ENCODE peak calls at places on chromosomes 6 and 20, in nine cellular contexts. One of them, this sample, is unnamed. For H3K4me1, the result is how much of the 10 kb centered on the place peaks cover.

GRCh38 chr6:158543606-158544185 is 16.2 kb upstream of the TMEM181 start:
- DNase-seq in ovary: no peak
- DNase-seq in PC-9: no peak
- DNase-seq in thoracic aorta: no peak
- DNase-seq in CD8-positive, alpha-beta T cell: no peak
- DNase-seq in mammary epithelial cell: no peak
- DNase-seq in IMR-90: no peak
- DNase-seq in CD4-positive, CD25-positive, alpha-beta regulatory T cell: no peak
- DNase-seq in neuronal stem cell: no peak
- DNase-seq in this sample: no peak

GRCh38 chr6:13004610-13005009 is 288.0 kb downstream of the PHACTR1 start:
- DNase-seq in PC-9: no peak
- DNase-seq in IMR-90: no peak
- DNase-seq in ovary: no peak
- DNase-seq in neuronal stem cell: no peak
- DNase-seq in CD8-positive, alpha-beta T cell: no peak
- DNase-seq in mammary epithelial cell: no peak
- DNase-seq in CD4-positive, CD25-positive, alpha-beta regulatory T cell: no peak
- DNase-seq in thoracic aorta: no peak
- DNase-seq in this sample: no peak

GRCh38 chr6:437042-437402 is 45.5 kb downstream of the IRF4 start:
- DNase-seq in thoracic aorta: no peak
- DNase-seq in PC-9: no peak
- DNase-seq in ovary: no peak
- DNase-seq in mammary epithelial cell: no peak
- DNase-seq in CD8-positive, alpha-beta T cell: no peak
- DNase-seq in IMR-90: peak
- DNase-seq in neuronal stem cell: no peak
- DNase-seq in CD4-positive, CD25-positive, alpha-beta regulatory T cell: no peak
- DNase-seq in this sample: no peak

GRCh38 chr6:87078983-87079616 is 15.8 kb downstream of the CGA start:
- DNase-seq in ovary: peak
- DNase-seq in CD4-positive, CD25-positive, alpha-beta regulatory T cell: peak
- DNase-seq in CD8-positive, alpha-beta T cell: peak
- DNase-seq in neuronal stem cell: peak
- DNase-seq in mammary epithelial cell: peak
- DNase-seq in PC-9: peak
- DNase-seq in thoracic aorta: peak
- DNase-seq in IMR-90: peak
- DNase-seq in this sample: peak

GRCh38 chr6:26056583-26057350 is 30.5 kb upstream of the HFE start:
- DNase-seq in neuronal stem cell: no peak
- DNase-seq in thoracic aorta: no peak
- DNase-seq in CD4-positive, CD25-positive, alpha-beta regulatory T cell: peak
- DNase-seq in mammary epithelial cell: peak
- DNase-seq in IMR-90: peak
- DNase-seq in ovary: peak
- DNase-seq in CD8-positive, alpha-beta T cell: no peak
- DNase-seq in PC-9: peak
- DNase-seq in this sample: peak

GRCh38 chr6:122063761-122064160 is 335.7 kb upstream of the HSF2 start:
- DNase-seq in CD8-positive, alpha-beta T cell: no peak
- DNase-seq in PC-9: no peak
- DNase-seq in IMR-90: no peak
- DNase-seq in mammary epithelial cell: no peak
- DNase-seq in ovary: no peak
- DNase-seq in neuronal stem cell: no peak
- DNase-seq in CD4-positive, CD25-positive, alpha-beta regulatory T cell: no peak
- DNase-seq in thoracic aorta: no peak
- DNase-seq in this sample: no peak

GRCh38 chr20:54645445-54646155 is 170.2 kb downstream of the DOK5 start:
- DNase-seq in CD8-positive, alpha-beta T cell: no peak
- DNase-seq in neuronal stem cell: no peak
- DNase-seq in PC-9: no peak
- DNase-seq in IMR-90: no peak
- DNase-seq in thoracic aorta: no peak
- DNase-seq in CD4-positive, CD25-positive, alpha-beta regulatory T cell: no peak
- DNase-seq in mammary epithelial cell: no peak
- DNase-seq in ovary: no peak
- DNase-seq in this sample: no peak

GRCh38 chr6:159633196-159633595 is 59.8 kb downstream of the SOD2 start:
- DNase-seq in ovary: no peak
- DNase-seq in neuronal stem cell: no peak
- DNase-seq in thoracic aorta: no peak
- DNase-seq in PC-9: no peak
- DNase-seq in IMR-90: peak
- DNase-seq in mammary epithelial cell: no peak
- DNase-seq in CD4-positive, CD25-positive, alpha-beta regulatory T cell: peak
- DNase-seq in CD8-positive, alpha-beta T cell: no peak
- DNase-seq in this sample: no peak

GRCh38 chr6:74343804-74344203 is 647.8 kb downstream of the CD109 start:
- DNase-seq in CD4-positive, CD25-positive, alpha-beta regulatory T cell: no peak
- DNase-seq in IMR-90: no peak
- DNase-seq in mammary epithelial cell: no peak
- DNase-seq in CD8-positive, alpha-beta T cell: no peak
- DNase-seq in thoracic aorta: no peak
- DNase-seq in PC-9: no peak
- DNase-seq in neuronal stem cell: no peak
- DNase-seq in ovary: no peak
- DNase-seq in this sample: no peak

GRCh38 chr6:66731310-66731709 is 1024.3 kb upstream of the EYS start:
- DNase-seq in thoracic aorta: no peak
- DNase-seq in mammary epithelial cell: no peak
- DNase-seq in neuronal stem cell: no peak
- DNase-seq in CD4-positive, CD25-positive, alpha-beta regulatory T cell: no peak
- DNase-seq in IMR-90: no peak
- DNase-seq in PC-9: no peak
- DNase-seq in CD8-positive, alpha-beta T cell: no peak
- DNase-seq in ovary: no peak
- DNase-seq in this sample: no peak

DNA sequence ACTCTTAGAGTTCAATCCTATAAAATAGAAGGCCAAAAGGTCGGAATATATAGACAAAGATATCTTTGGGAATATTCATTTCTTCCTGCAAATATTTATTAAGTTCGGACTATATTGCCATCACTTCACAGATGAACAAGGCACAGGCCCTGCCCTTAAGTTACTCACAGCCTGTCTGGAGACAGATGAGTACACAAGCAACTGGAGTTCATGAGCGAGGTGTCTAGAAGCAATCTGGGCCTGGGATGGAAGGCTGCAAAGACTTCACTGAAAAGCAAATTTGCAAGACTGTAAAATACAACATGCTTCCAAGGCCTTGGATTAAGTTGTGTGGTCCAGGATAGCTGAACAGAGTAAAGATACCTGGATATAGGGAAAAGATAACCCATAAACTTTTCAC is 56.7 kb upstream of the CEP85L start:
- DNase-seq in CD4-positive, CD25-positive, alpha-beta regulatory T cell: peak
- DNase-seq in mammary epithelial cell: no peak
- DNase-seq in thoracic aorta: no peak
- DNase-seq in CD8-positive, alpha-beta T cell: no peak
- DNase-seq in neuronal stem cell: no peak
- DNase-seq in ovary: no peak
- DNase-seq in IMR-90: peak
- DNase-seq in PC-9: no peak
- DNase-seq in this sample: no peak
- H3K4me1 ChIP-seq in CD4-positive, CD25-positive, alpha-beta regulatory T cell: half or more
- H3K4me1 ChIP-seq in mammary epithelial cell: under half
- H3K4me1 ChIP-seq in thoracic aorta: under half
- H3K4me1 ChIP-seq in CD8-positive, alpha-beta T cell: half or more
- H3K4me1 ChIP-seq in neuronal stem cell: under half
- H3K4me1 ChIP-seq in ovary: under half
- H3K4me1 ChIP-seq in IMR-90: under half
- H3K4me1 ChIP-seq in PC-9: half or more
- H3K4me1 ChIP-seq in this sample: under half

GRCh38 chr6:132101550-132101949 is 150.4 kb upstream of the CCN2 start:
- DNase-seq in neuronal stem cell: no peak
- DNase-seq in ovary: no peak
- DNase-seq in IMR-90: no peak
- DNase-seq in thoracic aorta: no peak
- DNase-seq in CD4-positive, CD25-positive, alpha-beta regulatory T cell: no peak
- DNase-seq in mammary epithelial cell: no peak
- DNase-seq in PC-9: no peak
- DNase-seq in CD8-positive, alpha-beta T cell: no peak
- DNase-seq in this sample: no peak
- H3K4me1 ChIP-seq in neuronal stem cell: under half
- H3K4me1 ChIP-seq in ovary: under half
- H3K4me1 ChIP-seq in IMR-90: under half
- H3K4me1 ChIP-seq in thoracic aorta: under half
- H3K4me1 ChIP-seq in CD4-positive, CD25-positive, alpha-beta regulatory T cell: under half
- H3K4me1 ChIP-seq in mammary epithelial cell: under half
- H3K4me1 ChIP-seq in PC-9: under half
- H3K4me1 ChIP-seq in CD8-positive, alpha-beta T cell: under half
- H3K4me1 ChIP-seq in this sample: under half

GRCh38 chr6:15344186-15344506 is 98.3 kb downstream of the JARID2 start:
- DNase-seq in IMR-90: no peak
- DNase-seq in ovary: no peak
- DNase-seq in CD8-positive, alpha-beta T cell: no peak
- DNase-seq in PC-9: no peak
- DNase-seq in CD4-positive, CD25-positive, alpha-beta regulatory T cell: no peak
- DNase-seq in neuronal stem cell: no peak
- DNase-seq in mammary epithelial cell: no peak
- DNase-seq in thoracic aorta: no peak
- DNase-seq in this sample: no peak
- H3K4me1 ChIP-seq in IMR-90: under half
- H3K4me1 ChIP-seq in ovary: under half
- H3K4me1 ChIP-seq in CD8-positive, alpha-beta T cell: half or more
- H3K4me1 ChIP-seq in PC-9: under half
- H3K4me1 ChIP-seq in CD4-positive, CD25-positive, alpha-beta regulatory T cell: under half
- H3K4me1 ChIP-seq in neuronal stem cell: under half
- H3K4me1 ChIP-seq in mammary epithelial cell: under half
- H3K4me1 ChIP-seq in thoracic aorta: under half
- H3K4me1 ChIP-seq in this sample: under half

GRCh38 chr6:107620736-107621135 is 130.8 kb downstream of the SOBP start:
- DNase-seq in PC-9: peak
- DNase-seq in ovary: no peak
- DNase-seq in neuronal stem cell: no peak
- DNase-seq in mammary epithelial cell: no peak
- DNase-seq in CD8-positive, alpha-beta T cell: no peak
- DNase-seq in CD4-positive, CD25-positive, alpha-beta regulatory T cell: no peak
- DNase-seq in IMR-90: peak
- DNase-seq in thoracic aorta: no peak
- DNase-seq in this sample: no peak

GRCh38 chr6:107624541-107624940 is 134.6 kb downstream of the SOBP start:
- DNase-seq in neuronal stem cell: no peak
- DNase-seq in thoracic aorta: no peak
- DNase-seq in IMR-90: peak
- DNase-seq in PC-9: peak
- DNase-seq in CD4-positive, CD25-positive, alpha-beta regulatory T cell: no peak
- DNase-seq in ovary: no peak
- DNase-seq in mammary epithelial cell: peak
- DNase-seq in CD8-positive, alpha-beta T cell: no peak
- DNase-seq in this sample: no peak

GRCh38 chr6:107624050-107624449 is 134.1 kb downstream of the SOBP start:
- DNase-seq in mammary epithelial cell: no peak
- DNase-seq in IMR-90: no peak
- DNase-seq in CD8-positive, alpha-beta T cell: no peak
- DNase-seq in thoracic aorta: no peak
- DNase-seq in CD4-positive, CD25-positive, alpha-beta regulatory T cell: no peak
- DNase-seq in ovary: no peak
- DNase-seq in neuronal stem cell: no peak
- DNase-seq in PC-9: peak
- DNase-seq in this sample: no peak

GRCh38 chr6:107621216-107621940 is 131.5 kb downstream of the SOBP start:
- DNase-seq in IMR-90: no peak
- DNase-seq in CD4-positive, CD25-positive, alpha-beta regulatory T cell: no peak
- DNase-seq in CD8-positive, alpha-beta T cell: no peak
- DNase-seq in ovary: no peak
- DNase-seq in neuronal stem cell: no peak
- DNase-seq in PC-9: peak
- DNase-seq in mammary epithelial cell: no peak
- DNase-seq in thoracic aorta: no peak
- DNase-seq in this sample: no peak

DNA sequence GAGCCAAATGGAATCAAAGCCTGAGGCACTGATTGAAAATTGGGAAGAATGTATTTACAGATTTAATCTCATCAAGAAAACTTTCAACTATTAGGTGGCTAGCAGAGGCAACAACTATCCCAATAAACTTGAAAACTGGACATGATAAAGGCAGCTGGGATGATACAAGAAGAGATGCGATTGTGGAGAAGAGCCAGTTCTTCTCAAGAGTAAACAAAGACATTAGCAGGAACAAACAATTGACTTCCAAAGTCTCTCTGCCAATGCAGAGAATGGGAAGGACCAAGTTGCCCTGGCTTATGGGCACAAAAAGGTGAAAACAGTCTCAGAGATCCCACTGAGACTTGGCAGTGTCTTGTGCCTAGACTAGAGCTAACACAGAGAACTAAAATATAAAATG is 132.4 kb downstream of the SOBP start:
- DNase-seq in mammary epithelial cell: no peak
- DNase-seq in CD4-positive, CD25-positive, alpha-beta regulatory T cell: no peak
- DNase-seq in ovary: no peak
- DNase-seq in PC-9: no peak
- DNase-seq in CD8-positive, alpha-beta T cell: no peak
- DNase-seq in IMR-90: no peak
- DNase-seq in thoracic aorta: no peak
- DNase-seq in neuronal stem cell: no peak
- DNase-seq in this sample: no peak
- H3K4me1 ChIP-seq in mammary epithelial cell: under half
- H3K4me1 ChIP-seq in CD4-positive, CD25-positive, alpha-beta regulatory T cell: under half
- H3K4me1 ChIP-seq in ovary: under half
- H3K4me1 ChIP-seq in PC-9: under half
- H3K4me1 ChIP-seq in CD8-positive, alpha-beta T cell: under half
- H3K4me1 ChIP-seq in IMR-90: under half
- H3K4me1 ChIP-seq in thoracic aorta: under half
- H3K4me1 ChIP-seq in neuronal stem cell: under half
- H3K4me1 ChIP-seq in this sample: under half

GRCh38 chr6:41702089-41702745 is 33.2 kb downstream of the TFEB start:
- DNase-seq in CD4-positive, CD25-positive, alpha-beta regulatory T cell: no peak
- DNase-seq in ovary: no peak
- DNase-seq in PC-9: no peak
- DNase-seq in mammary epithelial cell: no peak
- DNase-seq in thoracic aorta: no peak
- DNase-seq in IMR-90: no peak
- DNase-seq in neuronal stem cell: no peak
- DNase-seq in CD8-positive, alpha-beta T cell: no peak
- DNase-seq in this sample: no peak
- H3K4me1 ChIP-seq in CD4-positive, CD25-positive, alpha-beta regulatory T cell: under half
- H3K4me1 ChIP-seq in ovary: under half
- H3K4me1 ChIP-seq in PC-9: under half
- H3K4me1 ChIP-seq in mammary epithelial cell: under half
- H3K4me1 ChIP-seq in thoracic aorta: under half
- H3K4me1 ChIP-seq in IMR-90: under half
- H3K4me1 ChIP-seq in neuronal stem cell: under half
- H3K4me1 ChIP-seq in CD8-positive, alpha-beta T cell: under half
- H3K4me1 ChIP-seq in this sample: under half